ENCODE peak calls at places on chromosome 1, in four cellular contexts. One of them, this sample, is unnamed. For H3K4me1, the result is how much of the 10 kb centered on the place peaks cover.

GRCh38 chr1:118984086-118984989 is 3.8 kb downstream of the TBX15 start:
- DNase-seq in lower lobe of right lung: no peak
- DNase-seq in CD4-positive, alpha-beta memory T cell: no peak
- DNase-seq in upper lobe of right lung: no peak
- DNase-seq in this sample: no peak

GRCh38 chr1:92882817-92883216 is 51.0 kb downstream of the RPL5 start:
- DNase-seq in lower lobe of right lung: no peak
- DNase-seq in CD4-positive, alpha-beta memory T cell: peak
- DNase-seq in upper lobe of right lung: no peak
- DNase-seq in this sample: no peak

GRCh38 chr1:61852693-61853060 is 110.4 kb downstream of the PATJ start:
- DNase-seq in lower lobe of right lung: no peak
- DNase-seq in CD4-positive, alpha-beta memory T cell: no peak
- DNase-seq in upper lobe of right lung: no peak
- DNase-seq in this sample: no peak

GRCh38 chr1:39087109-39087834 is 61.1 kb downstream of the NDUFS5 start:
- DNase-seq in lower lobe of right lung: no peak
- DNase-seq in CD4-positive, alpha-beta memory T cell: no peak
- DNase-seq in upper lobe of right lung: no peak
- DNase-seq in this sample: no peak

GRCh38 chr1:151990058-151990855 is 3.4 kb downstream of the S100A10 start:
- DNase-seq in lower lobe of right lung: no peak
- DNase-seq in CD4-positive, alpha-beta memory T cell: no peak
- DNase-seq in upper lobe of right lung: no peak
- DNase-seq in this sample: no peak

GRCh38 chr1:90724361-90724760 is 7.3 kb upstream of the BARHL2 start:
- DNase-seq in lower lobe of right lung: no peak
- DNase-seq in CD4-positive, alpha-beta memory T cell: no peak
- DNase-seq in upper lobe of right lung: no peak
- DNase-seq in this sample: no peak

GRCh38 chr1:107785506-107786213 is 179.3 kb downstream of the VAV3 start:
- DNase-seq in lower lobe of right lung: no peak
- DNase-seq in CD4-positive, alpha-beta memory T cell: no peak
- DNase-seq in upper lobe of right lung: no peak
- DNase-seq in this sample: no peak

GRCh38 chr1:178458203-178458602 is 38.6 kb downstream of the CLEC20A start:
- DNase-seq in lower lobe of right lung: no peak
- DNase-seq in CD4-positive, alpha-beta memory T cell: no peak
- DNase-seq in upper lobe of right lung: no peak
- DNase-seq in this sample: no peak

GRCh38 chr1:186082235-186082937 is 292.7 kb downstream of the TPR start:
- DNase-seq in lower lobe of right lung: peak
- DNase-seq in CD4-positive, alpha-beta memory T cell: no peak
- DNase-seq in upper lobe of right lung: peak
- DNase-seq in this sample: peak

GRCh38 chr1:50633465-50633864 is 210.2 kb upstream of the DMRTA2 start:
- DNase-seq in lower lobe of right lung: no peak
- DNase-seq in CD4-positive, alpha-beta memory T cell: no peak
- DNase-seq in upper lobe of right lung: no peak
- DNase-seq in this sample: no peak

GRCh38 chr1:87513971-87514660 is 185.4 kb downstream of the LMO4 start:
- DNase-seq in lower lobe of right lung: no peak
- DNase-seq in CD4-positive, alpha-beta memory T cell: no peak
- DNase-seq in upper lobe of right lung: no peak
- DNase-seq in this sample: no peak

GRCh38 chr1:40848530-40849189 is 13.5 kb downstream of the CITED4 start:
- DNase-seq in lower lobe of right lung: peak
- DNase-seq in CD4-positive, alpha-beta memory T cell: no peak
- DNase-seq in upper lobe of right lung: peak
- DNase-seq in this sample: no peak

GRCh38 chr1:160777486-160778089 is 18.4 kb upstream of the LY9 start:
- DNase-seq in lower lobe of right lung: no peak
- DNase-seq in CD4-positive, alpha-beta memory T cell: peak
- DNase-seq in upper lobe of right lung: no peak
- DNase-seq in this sample: no peak

GRCh38 chr1:25695991-25696330 is 79.4 kb downstream of the MAN1C1 start:
- DNase-seq in lower lobe of right lung: no peak
- DNase-seq in CD4-positive, alpha-beta memory T cell: no peak
- DNase-seq in upper lobe of right lung: no peak
- DNase-seq in this sample: no peak

GRCh38 chr1:82625562-82625961 is 824.8 kb downstream of the ADGRL2 start:
- DNase-seq in lower lobe of right lung: no peak
- DNase-seq in CD4-positive, alpha-beta memory T cell: no peak
- DNase-seq in upper lobe of right lung: no peak
- DNase-seq in this sample: no peak

GRCh38 chr1:87826639-87827345 is 498.1 kb downstream of the LMO4 start:
- DNase-seq in lower lobe of right lung: no peak
- DNase-seq in CD4-positive, alpha-beta memory T cell: no peak
- DNase-seq in upper lobe of right lung: no peak
- DNase-seq in this sample: no peak

DNA sequence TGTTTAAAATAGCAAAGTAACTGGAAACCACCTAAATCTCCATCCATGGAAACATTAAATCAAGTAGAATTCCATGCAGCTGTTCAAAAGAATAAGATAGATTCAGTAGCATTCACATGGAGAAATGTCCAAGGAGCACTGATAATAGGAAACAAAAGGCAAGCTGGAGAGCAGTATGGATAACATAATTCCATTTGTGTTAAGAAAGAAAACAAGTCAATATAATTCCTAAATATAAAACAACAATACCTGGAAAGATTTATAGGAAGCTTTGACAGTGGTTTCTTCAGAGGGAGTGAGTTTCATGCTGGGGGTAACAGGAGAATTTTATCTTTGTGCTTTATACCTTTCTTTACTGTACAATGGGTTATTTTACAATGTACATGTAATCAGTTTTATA is 36.6 kb upstream of the EPS8L3 start:
- DNase-seq in lower lobe of right lung: no peak
- DNase-seq in CD4-positive, alpha-beta memory T cell: no peak
- DNase-seq in upper lobe of right lung: no peak
- DNase-seq in this sample: no peak
- H3K4me1 ChIP-seq in lower lobe of right lung: under half
- H3K4me1 ChIP-seq in CD4-positive, alpha-beta memory T cell: half or more
- H3K4me1 ChIP-seq in upper lobe of right lung: under half
- H3K4me1 ChIP-seq in this sample: under half

DNA sequence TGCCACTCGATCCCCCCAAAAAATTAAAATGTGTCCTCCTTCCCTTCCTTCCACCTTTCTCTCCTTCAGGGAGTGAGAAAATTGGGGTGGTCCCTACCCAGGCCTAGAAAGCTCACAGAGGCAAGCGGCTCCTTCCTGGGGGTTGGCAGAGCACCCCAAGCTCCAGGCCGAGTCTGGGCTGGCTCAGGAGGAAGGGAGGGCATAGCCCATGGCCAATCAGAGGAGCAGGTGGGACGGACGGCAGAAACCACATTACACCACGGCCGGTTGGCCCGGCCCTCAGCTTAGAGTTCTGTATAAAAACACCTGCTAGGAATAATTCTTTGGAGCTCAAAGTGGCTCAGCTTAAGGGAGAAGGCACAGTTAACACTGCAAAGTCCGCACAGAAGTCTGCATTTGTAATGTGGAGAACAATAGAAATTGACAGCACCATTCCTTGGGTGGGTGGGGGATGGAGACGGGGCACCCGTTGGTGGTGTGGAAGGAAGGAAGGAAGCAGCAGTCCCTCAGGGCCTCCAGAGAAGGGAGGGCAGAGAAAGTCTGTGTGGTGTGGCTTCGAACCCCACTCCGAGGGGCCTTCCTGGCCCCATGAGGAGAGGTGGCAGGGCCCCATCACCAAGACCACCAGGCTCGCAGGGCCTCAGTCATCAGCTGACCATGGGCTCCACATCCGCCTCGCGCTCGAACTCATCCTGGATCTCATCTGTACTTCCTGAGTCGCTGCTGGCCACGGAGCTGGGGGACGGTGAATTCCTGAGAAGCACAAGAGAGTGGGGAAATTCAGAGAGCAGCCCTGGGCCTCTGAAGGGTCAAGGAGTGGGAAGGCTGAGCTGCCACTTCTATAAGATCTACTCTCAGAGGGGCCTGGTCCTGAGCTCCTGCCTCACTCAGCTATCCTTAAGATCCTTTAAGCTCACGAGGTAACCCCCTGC is 5.8 kb upstream of the ALDH4A1 start:
- DNase-seq in lower lobe of right lung: no peak
- DNase-seq in CD4-positive, alpha-beta memory T cell: no peak
- DNase-seq in upper lobe of right lung: no peak
- DNase-seq in this sample: no peak
- H3K27ac ChIP-seq in lower lobe of right lung: peak
- H3K27ac ChIP-seq in CD4-positive, alpha-beta memory T cell: no peak
- H3K27ac ChIP-seq in upper lobe of right lung: peak
- H3K27ac ChIP-seq in this sample: no peak

GRCh38 chr1:36156329-36157114 is 562 bp downstream of the MAP7D1 start:
- DNase-seq in lower lobe of right lung: peak
- DNase-seq in CD4-positive, alpha-beta memory T cell: peak
- DNase-seq in upper lobe of right lung: peak
- DNase-seq in this sample: no peak
- H3K4me1 ChIP-seq in lower lobe of right lung: half or more
- H3K4me1 ChIP-seq in CD4-positive, alpha-beta memory T cell: half or more
- H3K4me1 ChIP-seq in upper lobe of right lung: half or more
- H3K4me1 ChIP-seq in this sample: under half

DNA sequence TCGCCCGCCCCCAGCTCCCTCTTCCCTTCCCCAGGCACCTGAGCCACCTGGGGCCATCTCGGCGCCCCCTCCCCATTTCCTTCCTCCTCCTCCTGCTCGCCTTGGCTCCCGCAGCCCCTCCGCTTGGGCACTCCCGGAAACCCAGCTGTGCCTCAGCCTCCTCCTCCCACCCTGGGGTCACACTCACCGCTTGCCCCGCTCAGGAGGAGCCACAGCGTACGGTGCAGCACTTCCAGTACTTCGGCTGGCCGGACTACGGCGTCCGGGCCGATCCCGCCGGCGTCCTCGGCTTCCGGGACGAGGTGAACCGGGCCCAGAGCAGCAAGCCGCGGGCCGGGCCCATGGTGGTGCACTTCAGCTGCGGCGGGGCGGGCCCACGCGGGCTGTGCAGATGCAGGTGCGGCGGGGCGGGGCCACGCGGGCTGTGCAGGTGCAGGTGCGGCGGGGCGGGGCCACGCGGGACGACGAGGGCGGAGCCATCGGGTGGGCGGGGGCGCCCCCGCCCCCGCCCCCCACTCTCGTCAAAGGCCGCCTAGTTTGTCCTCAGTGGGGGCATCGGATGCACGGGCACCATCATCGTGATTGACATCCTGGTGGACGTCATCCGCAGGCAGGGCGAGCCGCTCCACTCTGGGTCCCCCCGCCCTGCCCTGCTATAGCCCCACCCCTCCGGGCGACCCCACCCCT is 5.6 kb downstream of the RNF223 start:
- DNase-seq in lower lobe of right lung: peak
- DNase-seq in CD4-positive, alpha-beta memory T cell: peak
- DNase-seq in upper lobe of right lung: peak
- DNase-seq in this sample: no peak
- H3K27ac ChIP-seq in lower lobe of right lung: peak
- H3K27ac ChIP-seq in CD4-positive, alpha-beta memory T cell: peak
- H3K27ac ChIP-seq in upper lobe of right lung: no peak
- H3K27ac ChIP-seq in this sample: no peak

GRCh38 chr1:164769504-164770148 is 210.6 kb downstream of the PBX1 start:
- DNase-seq in lower lobe of right lung: no peak
- DNase-seq in CD4-positive, alpha-beta memory T cell: no peak
- DNase-seq in upper lobe of right lung: no peak
- DNase-seq in this sample: no peak
- H3K4me1 ChIP-seq in lower lobe of right lung: under half
- H3K4me1 ChIP-seq in CD4-positive, alpha-beta memory T cell: under half
- H3K4me1 ChIP-seq in upper lobe of right lung: under half
- H3K4me1 ChIP-seq in this sample: half or more

DNA sequence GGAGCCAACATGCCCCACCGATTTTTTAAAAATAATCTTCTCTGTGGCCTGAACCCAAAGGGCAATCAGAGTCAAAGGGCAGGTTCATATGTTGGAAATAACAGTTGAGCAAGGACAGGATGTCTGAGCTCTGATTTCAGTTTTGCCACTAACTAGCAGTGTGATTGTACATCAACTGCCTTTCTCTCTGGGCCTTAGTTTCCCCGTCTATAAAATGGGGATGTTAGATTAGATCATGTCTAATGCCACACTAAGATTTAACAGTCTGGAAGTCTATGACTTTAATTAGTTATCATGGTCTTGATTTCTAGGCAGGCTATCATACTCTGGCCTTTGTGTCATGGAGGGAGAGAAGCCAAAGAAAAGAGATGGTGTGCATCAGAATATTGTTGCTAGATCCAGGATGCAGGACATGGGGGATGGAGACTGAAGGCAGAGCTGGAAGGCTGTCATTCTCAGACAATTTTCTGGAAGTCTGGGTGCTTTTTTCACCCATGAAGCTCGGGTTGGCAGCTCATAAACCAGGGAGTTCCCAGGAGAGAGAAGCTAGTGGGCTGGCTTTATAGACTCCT is 28.4 kb downstream of the IER5 start:
- DNase-seq in lower lobe of right lung: no peak
- DNase-seq in CD4-positive, alpha-beta memory T cell: no peak
- DNase-seq in upper lobe of right lung: no peak
- DNase-seq in this sample: no peak
- H3K27ac ChIP-seq in lower lobe of right lung: peak
- H3K27ac ChIP-seq in CD4-positive, alpha-beta memory T cell: no peak
- H3K27ac ChIP-seq in upper lobe of right lung: peak
- H3K27ac ChIP-seq in this sample: peak

This sample was measured in RWPE2.